ENCODE peak calls at places on chromosome 11, in seven cellular contexts. T, N, M, R, F, O and H are unnamed samples.

GRCh38 chr11:105297463-105297862 is 157.9 kb upstream of the CARD18 start:
- DNase-seq in T (no peak), N (peak; percentile 53), M (peak; percentile 45), R (peak; percentile 76), F (no peak), O (no peak), H (no peak)

GRCh38 chr11:128903248-128904041 is 12.3 kb downstream of the KCNJ5 start:
- DNase-seq in T (no peak), N (no peak), M (no peak), R (peak; percentile 91), F (peak; percentile 76), O (no peak), H (peak; percentile 17)

GRCh38 chr11:3669742-3670183 is 1.4 kb downstream of the CHRNA10 start:
- DNase-seq in T (no peak), N (no peak), M (no peak), R (no peak), F (no peak), O (no peak), H (no peak)

GRCh38 chr11:112363527-112363926 is 102.9 kb upstream of the PLET1 start:
- DNase-seq in T (no peak), N (peak; percentile 56), M (no peak), R (peak; percentile 32), F (no peak), O (no peak), H (no peak)

GRCh38 chr11:35157814-35158213 is 18.8 kb downstream of the CD44 start:
- DNase-seq in T (no peak), N (no peak), M (no peak), R (no peak), F (no peak), O (no peak), H (no peak)

GRCh38 chr11:14029971-14030531 is 67.5 kb downstream of the SPON1 start:
- DNase-seq in T (no peak), N (peak; percentile 85), M (no peak), R (peak; percentile 80), F (peak; percentile 85), O (peak; percentile 13), H (no peak)

GRCh38 chr11:7348432-7349298 is 97.0 kb downstream of the SYT9 start:
- DNase-seq in T (no peak), N (peak; percentile 10), M (peak; percentile 68), R (no peak), F (no peak), O (no peak), H (no peak)

GRCh38 chr11:66328307-66329144 is 7.7 kb downstream of the RIN1 start:
- DNase-seq in T (peak; percentile 93), N (peak; percentile 81), M (peak; percentile 95), R (peak; percentile 62), F (peak; percentile 84), O (peak; percentile 65), H (peak; percentile 70)

GRCh38 chr11:82176365-82176764 is 557.3 kb downstream of the FAM181B start:
- DNase-seq in T (no peak), N (no peak), M (no peak), R (no peak), F (no peak), O (no peak), H (no peak)

GRCh38 chr11:110907629-110908028 is 195.4 kb upstream of the ARHGAP20 start:
- DNase-seq in T (no peak), N (peak; percentile 93), M (peak; percentile 67), R (peak; percentile 99), F (no peak), O (no peak), H (no peak)

GRCh38 chr11:8872017-8872416 is 39.0 kb upstream of the AKIP1 start:
- DNase-seq in T (no peak), N (no peak), M (no peak), R (no peak), F (no peak), O (no peak), H (no peak)

GRCh38 chr11:21811572-21811971 is 381.3 kb upstream of the ANO5 start:
- DNase-seq in T (no peak), N (no peak), M (peak; percentile 7), R (no peak), F (no peak), O (no peak), H (no peak)

GRCh38 chr11:59615637-59616395 is at the start of gene OSBP:
- DNase-seq in T (peak; percentile 99), N (peak; percentile 100), M (peak; percentile 100), R (peak; percentile 100), F (peak; percentile 100), O (peak; percentile 99), H (peak; percentile 100)
- TF ChIP-seq CTCF in T (no peak), N (no peak), M (no peak), R (no peak), F (no peak), O (peak; percentile 69), H (no peak)

GRCh38 chr11:79922641-79923040 is 481.8 kb upstream of the TENM4 start:
- DNase-seq in T (no peak), N (no peak), M (no peak), R (no peak), F (no peak), O (no peak), H (no peak)
- H3K27me3 ChIP-seq in T (no peaks in the 10 kb centered on the region), N (no peaks in the 10 kb centered on the region), M (no peaks in the 10 kb centered on the region), R (no peaks in the 10 kb centered on the region), F (no peaks in the 10 kb centered on the region), O (no peaks in the 10 kb centered on the region), H (no peaks in the 10 kb centered on the region)

GRCh38 chr11:32531528-32531927 is 52.1 kb upstream of the EIF3M start:
- DNase-seq in T (no peak), N (peak; percentile 64), M (no peak), R (no peak), F (no peak), O (no peak), H (no peak)
- H3K4me3 ChIP-seq in T (no peak overlapping the region), N (no peak overlapping the region), M (no peak overlapping the region), R (no peak overlapping the region), F (no peak overlapping the region), O (no peak overlapping the region), H (no peak overlapping the region)

GRCh38 chr11:57123590-57123989 is 58.2 kb upstream of the LRRC55 start:
- DNase-seq in T (peak; percentile 77), N (no peak), M (no peak), R (no peak), F (no peak), O (no peak), H (no peak)

GRCh38 chr11:57126766-57127400 is 54.9 kb upstream of the LRRC55 start:
- DNase-seq in T (no peak), N (no peak), M (no peak), R (no peak), F (no peak), O (no peak), H (no peak)

GRCh38 chr11:57124460-57124859 is 57.3 kb upstream of the LRRC55 start:
- DNase-seq in T (no peak), N (no peak), M (no peak), R (no peak), F (no peak), O (no peak), H (no peak)

GRCh38 chr11:57124912-57125311 is 56.8 kb upstream of the LRRC55 start:
- DNase-seq in T (no peak), N (no peak), M (no peak), R (no peak), F (no peak), O (no peak), H (no peak)

DNA sequence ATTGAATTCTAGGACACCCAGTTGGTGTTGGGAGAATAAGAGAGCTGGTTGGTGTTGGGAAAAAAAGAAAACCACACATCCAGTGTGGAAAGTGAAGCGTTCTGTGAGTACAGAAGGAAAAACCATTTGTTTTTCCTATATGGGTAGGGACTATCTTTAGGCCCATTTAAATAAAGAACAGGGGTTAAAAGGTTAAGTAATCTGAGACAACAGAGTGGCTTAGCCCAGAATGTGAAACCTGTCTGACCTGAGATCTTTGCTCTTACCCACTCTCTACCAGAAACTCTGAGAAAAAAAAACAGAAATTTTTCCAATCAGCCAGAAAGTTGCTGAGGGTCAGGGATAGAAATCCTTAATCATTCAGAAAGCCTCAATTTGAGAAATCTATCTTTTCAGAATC is 59.8 kb upstream of the LRRC55 start:
- DNase-seq in T (no peak), N (no peak), M (no peak), R (no peak), F (no peak), O (no peak), H (no peak)
- TF ChIP-seq CTCF in T (no peak), N (no peak), M (no peak), R (no peak), F (no peak), O (no peak), H (no peak)

GRCh38 chr11:71144736-71145135 is 107.6 kb downstream of the SHANK2 start:
- DNase-seq in T (no peak), N (no peak), M (no peak), R (no peak), F (no peak), O (no peak), H (no peak)
- H3K27me3 ChIP-seq in T (no peaks in the 10 kb centered on the region), N (peaks cover 13% of the 10 kb centered on the region), M (no peaks in the 10 kb centered on the region), R (no peaks in the 10 kb centered on the region), F (no peaks in the 10 kb centered on the region), O (no peaks in the 10 kb centered on the region), H (no peaks in the 10 kb centered on the region)

GRCh38 chr11:45248501-45249011 is 37.6 kb downstream of the SYT13 start:
- DNase-seq in T (no peak), N (no peak), M (no peak), R (no peak), F (no peak), O (no peak), H (no peak)
- H3K4me3 ChIP-seq in T (no peak overlapping the region), N (no peak overlapping the region), M (no peak overlapping the region), R (no peak overlapping the region), F (no peak overlapping the region), O (no peak overlapping the region), H (no peak overlapping the region)

DNA sequence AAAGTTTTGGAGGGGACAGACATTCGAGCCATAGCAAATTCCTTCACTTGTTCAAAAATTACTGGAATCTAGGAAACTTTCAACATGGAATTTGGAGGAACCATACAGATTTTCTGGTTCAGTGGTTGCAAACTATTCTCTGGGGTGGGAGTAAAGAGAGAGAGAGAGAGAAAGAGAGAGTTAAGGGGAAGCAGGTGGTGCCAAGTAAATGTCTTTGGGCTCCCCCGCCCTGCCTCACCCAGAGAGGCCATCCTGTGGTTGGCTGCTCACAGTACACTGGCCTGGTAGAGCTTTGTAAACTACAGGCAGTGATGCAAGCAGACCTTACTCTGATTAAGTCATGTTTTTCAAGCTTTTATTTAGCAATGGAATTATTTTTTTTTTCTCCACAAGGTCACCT is 82.6 kb downstream of the ADAMTS15 start:
- DNase-seq in T (no peak), N (peak; percentile 39), M (peak; percentile 25), R (peak; percentile 95), F (no peak), O (no peak), H (no peak)
- TF ChIP-seq CTCF in T (no peak), N (peak; percentile 12), M (peak; percentile 11), R (no peak), F (no peak), O (no peak), H (no peak)

DNA sequence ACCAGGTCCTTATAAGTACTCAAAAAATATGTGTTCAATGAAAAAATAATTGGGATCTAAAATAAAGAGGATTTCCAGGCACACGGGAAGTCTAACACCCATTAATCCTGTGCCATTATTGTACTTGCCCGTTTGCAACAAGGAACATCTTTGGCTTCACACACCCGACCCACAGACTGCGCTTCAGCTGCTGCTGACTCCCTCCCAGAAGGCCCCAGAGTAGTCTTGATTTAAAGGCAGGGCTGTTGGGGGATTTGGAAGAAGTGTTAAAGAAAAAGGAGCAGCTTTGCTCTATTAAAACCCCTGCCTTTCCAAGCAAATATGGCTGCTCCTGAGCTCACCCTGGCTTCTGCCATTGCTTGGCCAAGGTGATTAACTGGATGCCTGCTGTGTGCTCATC is 76.2 kb downstream of the KIRREL3 start:
- DNase-seq in T (no peak), N (no peak), M (no peak), R (no peak), F (no peak), O (no peak), H (no peak)
- H3K27me3 ChIP-seq in T (no peaks in the 10 kb centered on the region), N (peaks cover 5% of the 10 kb centered on the region), M (no peaks in the 10 kb centered on the region), R (no peaks in the 10 kb centered on the region), F (no peaks in the 10 kb centered on the region), O (no peaks in the 10 kb centered on the region), H (no peaks in the 10 kb centered on the region)